ENCODE peak calls at places on chromosomes 4 and X, in eight cellular contexts. One of them, this sample, is unnamed.

GRCh38 chrX:65392284-65392683 is 142.3 kb downstream of the LAS1L start:
- DNase-seq in neural progenitor cell: no peak
- DNase-seq in GM23338: no peak
- DNase-seq in SK-N-SH: no peak
- DNase-seq in GM23248: no peak
- DNase-seq in PC-3: no peak
- DNase-seq in hepatocyte: no peak
- DNase-seq in MM.1S: no peak
- DNase-seq in this sample: no peak

GRCh38 chr4:17336524-17336941 is 175.4 kb downstream of the QDPR start:
- DNase-seq in neural progenitor cell: no peak
- DNase-seq in GM23338: no peak
- DNase-seq in SK-N-SH: no peak
- DNase-seq in GM23248: no peak
- DNase-seq in PC-3: no peak
- DNase-seq in hepatocyte: no peak
- DNase-seq in MM.1S: peak; percentile 96
- DNase-seq in this sample: peak; percentile 78

GRCh38 chr4:7183161-7183560 is 9.2 kb upstream of the SORCS2 start:
- DNase-seq in neural progenitor cell: no peak
- DNase-seq in GM23338: no peak
- DNase-seq in SK-N-SH: no peak
- DNase-seq in GM23248: peak; percentile 45
- DNase-seq in PC-3: no peak
- DNase-seq in hepatocyte: no peak
- DNase-seq in MM.1S: no peak
- DNase-seq in this sample: no peak

GRCh38 chrX:43949669-43950068 is 23.5 kb downstream of the NDP start:
- DNase-seq in neural progenitor cell: peak; percentile 78
- DNase-seq in GM23338: peak; percentile 74
- DNase-seq in SK-N-SH: no peak
- DNase-seq in GM23248: peak; percentile 42
- DNase-seq in PC-3: peak; percentile 46
- DNase-seq in hepatocyte: peak; percentile 52
- DNase-seq in MM.1S: no peak
- DNase-seq in this sample: peak; percentile 28

GRCh38 chr4:153507679-153508073 is 41.5 kb downstream of the TMEM131L start:
- DNase-seq in neural progenitor cell: no peak
- DNase-seq in GM23338: no peak
- DNase-seq in SK-N-SH: no peak
- DNase-seq in GM23248: no peak
- DNase-seq in PC-3: peak; percentile 42
- DNase-seq in hepatocyte: no peak
- DNase-seq in MM.1S: no peak
- DNase-seq in this sample: no peak

GRCh38 chr4:158172558-158173258 is at the start of gene GASK1B:
- DNase-seq in neural progenitor cell: peak; percentile 49
- DNase-seq in GM23338: peak; percentile 86
- DNase-seq in SK-N-SH: peak; percentile 47
- DNase-seq in GM23248: peak; percentile 75
- DNase-seq in PC-3: peak; percentile 70
- DNase-seq in hepatocyte: peak; percentile 76
- DNase-seq in MM.1S: peak; percentile 59
- DNase-seq in this sample: peak; percentile 49

GRCh38 chr4:133287396-133287795 is 138.3 kb downstream of the PCDH10 start:
- DNase-seq in neural progenitor cell: no peak
- DNase-seq in GM23338: no peak
- DNase-seq in SK-N-SH: no peak
- DNase-seq in GM23248: no peak
- DNase-seq in PC-3: no peak
- DNase-seq in hepatocyte: no peak
- DNase-seq in MM.1S: no peak
- DNase-seq in this sample: no peak

GRCh38 chr4:173490817-173491518 is 39.1 kb downstream of the HAND2 start:
- DNase-seq in neural progenitor cell: no peak
- DNase-seq in GM23338: no peak
- DNase-seq in SK-N-SH: no peak
- DNase-seq in GM23248: peak; percentile 73
- DNase-seq in PC-3: peak; percentile 39
- DNase-seq in hepatocyte: peak; percentile 59
- DNase-seq in MM.1S: no peak
- DNase-seq in this sample: no peak

GRCh38 chr4:126772662-126773061 is 860.1 kb upstream of the INTU start:
- DNase-seq in neural progenitor cell: no peak
- DNase-seq in GM23338: no peak
- DNase-seq in SK-N-SH: no peak
- DNase-seq in GM23248: no peak
- DNase-seq in PC-3: no peak
- DNase-seq in hepatocyte: no peak
- DNase-seq in MM.1S: no peak
- DNase-seq in this sample: no peak

GRCh38 chr4:338759-339097 is 1.1 kb downstream of the ZNF141 start:
- DNase-seq in neural progenitor cell: peak; percentile 9
- DNase-seq in GM23338: peak; percentile 25
- DNase-seq in SK-N-SH: no peak
- DNase-seq in GM23248: no peak
- DNase-seq in PC-3: no peak
- DNase-seq in hepatocyte: no peak
- DNase-seq in MM.1S: no peak
- DNase-seq in this sample: no peak

GRCh38 chr4:140250989-140251552 is 97.1 kb upstream of the MAML3 start:
- DNase-seq in neural progenitor cell: no peak
- DNase-seq in GM23338: no peak
- DNase-seq in SK-N-SH: no peak
- DNase-seq in GM23248: peak; percentile 37
- DNase-seq in PC-3: no peak
- DNase-seq in hepatocyte: peak; percentile 16
- DNase-seq in MM.1S: no peak
- DNase-seq in this sample: no peak

GRCh38 chrX:84223261-84223660 is 35.3 kb upstream of the RPS6KA6 start:
- DNase-seq in neural progenitor cell: no peak
- DNase-seq in GM23338: no peak
- DNase-seq in SK-N-SH: peak; percentile 12
- DNase-seq in GM23248: no peak
- DNase-seq in PC-3: no peak
- DNase-seq in hepatocyte: no peak
- DNase-seq in MM.1S: no peak
- DNase-seq in this sample: no peak

GRCh38 chr4:137541181-137541580 is 8.9 kb upstream of the PCDH18 start:
- DNase-seq in neural progenitor cell: no peak
- DNase-seq in GM23338: no peak
- DNase-seq in SK-N-SH: no peak
- DNase-seq in GM23248: peak; percentile 30
- DNase-seq in PC-3: no peak
- DNase-seq in hepatocyte: no peak
- DNase-seq in MM.1S: no peak
- DNase-seq in this sample: no peak
- TF ChIP-seq EZH2phosphoT487 in neural progenitor cell: no peak
- TF ChIP-seq EZH2phosphoT487 in GM23338: no peak
- TF ChIP-seq EZH2phosphoT487 in SK-N-SH: no peak
- TF ChIP-seq EZH2phosphoT487 in GM23248: no peak
- TF ChIP-seq EZH2phosphoT487 in PC-3: no peak
- TF ChIP-seq EZH2phosphoT487 in hepatocyte: no peak
- TF ChIP-seq EZH2phosphoT487 in MM.1S: no peak
- TF ChIP-seq EZH2phosphoT487 in this sample: no peak

GRCh38 chr4:54277691-54278090 is 48.6 kb downstream of the PDGFRA start:
- DNase-seq in neural progenitor cell: no peak
- DNase-seq in GM23338: no peak
- DNase-seq in SK-N-SH: no peak
- DNase-seq in GM23248: peak; percentile 82
- DNase-seq in PC-3: peak; percentile 75
- DNase-seq in hepatocyte: peak; percentile 38
- DNase-seq in MM.1S: no peak
- DNase-seq in this sample: no peak

GRCh38 chr4:54274264-54274663 is 45.2 kb downstream of the PDGFRA start:
- DNase-seq in neural progenitor cell: no peak
- DNase-seq in GM23338: no peak
- DNase-seq in SK-N-SH: no peak
- DNase-seq in GM23248: no peak
- DNase-seq in PC-3: no peak
- DNase-seq in hepatocyte: no peak
- DNase-seq in MM.1S: no peak
- DNase-seq in this sample: no peak

GRCh38 chr4:54281060-54281781 is 52.1 kb downstream of the PDGFRA start:
- DNase-seq in neural progenitor cell: no peak
- DNase-seq in GM23338: peak; percentile 11
- DNase-seq in SK-N-SH: no peak
- DNase-seq in GM23248: peak; percentile 98
- DNase-seq in PC-3: peak; percentile 90
- DNase-seq in hepatocyte: peak; percentile 48
- DNase-seq in MM.1S: no peak
- DNase-seq in this sample: no peak

GRCh38 chr4:54274786-54275503 is 45.9 kb downstream of the PDGFRA start:
- DNase-seq in neural progenitor cell: no peak
- DNase-seq in GM23338: no peak
- DNase-seq in SK-N-SH: no peak
- DNase-seq in GM23248: peak; percentile 48
- DNase-seq in PC-3: no peak
- DNase-seq in hepatocyte: no peak
- DNase-seq in MM.1S: no peak
- DNase-seq in this sample: no peak

DNA sequence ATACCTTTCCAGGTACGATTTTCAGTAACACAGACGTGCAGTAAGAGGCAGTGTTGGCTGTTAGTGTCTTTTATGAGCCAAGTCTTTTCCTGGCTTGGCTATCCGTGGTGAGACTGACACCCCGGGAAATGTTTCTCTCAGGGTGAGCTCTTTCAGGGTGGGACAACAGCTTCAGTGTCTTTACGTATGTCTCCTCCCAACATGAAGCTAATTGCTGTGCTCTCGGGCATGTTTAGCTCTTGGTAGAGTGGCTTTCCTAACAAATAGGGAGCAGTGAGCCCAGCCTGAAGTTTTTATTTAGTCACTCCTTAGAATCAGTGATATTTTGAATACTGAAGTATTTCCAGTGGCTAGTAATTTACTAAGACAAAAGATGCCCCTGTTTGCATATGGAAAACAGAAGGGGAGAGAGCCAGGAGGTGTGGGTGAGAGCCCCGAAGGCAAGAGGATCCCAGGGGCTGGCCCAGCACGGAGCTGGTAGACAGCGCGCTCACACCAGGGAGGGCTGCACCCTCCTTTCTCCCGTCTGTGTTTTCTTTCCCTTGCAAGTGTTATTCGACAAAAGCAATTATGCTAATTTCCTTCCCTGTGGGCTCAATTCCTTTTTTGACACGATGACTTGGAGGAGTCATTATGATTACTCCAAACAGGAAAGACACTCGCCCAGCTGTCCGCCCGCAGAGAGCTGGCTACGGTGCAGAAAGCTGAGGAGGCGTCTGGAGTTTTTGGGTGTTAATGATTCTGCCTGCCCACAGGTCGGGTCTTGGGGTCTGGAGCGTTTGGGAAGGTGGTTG is 47.7 kb downstream of the PDGFRA start:
- DNase-seq in neural progenitor cell: peak; percentile 19
- DNase-seq in GM23338: peak; percentile 48
- DNase-seq in SK-N-SH: no peak
- DNase-seq in GM23248: peak; percentile 54
- DNase-seq in PC-3: no peak
- DNase-seq in hepatocyte: no peak
- DNase-seq in MM.1S: no peak
- DNase-seq in this sample: no peak
- TF ChIP-seq EZH2phosphoT487 in neural progenitor cell: no peak
- TF ChIP-seq EZH2phosphoT487 in GM23338: no peak
- TF ChIP-seq EZH2phosphoT487 in SK-N-SH: no peak
- TF ChIP-seq EZH2phosphoT487 in GM23248: no peak
- TF ChIP-seq EZH2phosphoT487 in PC-3: no peak
- TF ChIP-seq EZH2phosphoT487 in hepatocyte: no peak
- TF ChIP-seq EZH2phosphoT487 in MM.1S: no peak
- TF ChIP-seq EZH2phosphoT487 in this sample: no peak

DNA sequence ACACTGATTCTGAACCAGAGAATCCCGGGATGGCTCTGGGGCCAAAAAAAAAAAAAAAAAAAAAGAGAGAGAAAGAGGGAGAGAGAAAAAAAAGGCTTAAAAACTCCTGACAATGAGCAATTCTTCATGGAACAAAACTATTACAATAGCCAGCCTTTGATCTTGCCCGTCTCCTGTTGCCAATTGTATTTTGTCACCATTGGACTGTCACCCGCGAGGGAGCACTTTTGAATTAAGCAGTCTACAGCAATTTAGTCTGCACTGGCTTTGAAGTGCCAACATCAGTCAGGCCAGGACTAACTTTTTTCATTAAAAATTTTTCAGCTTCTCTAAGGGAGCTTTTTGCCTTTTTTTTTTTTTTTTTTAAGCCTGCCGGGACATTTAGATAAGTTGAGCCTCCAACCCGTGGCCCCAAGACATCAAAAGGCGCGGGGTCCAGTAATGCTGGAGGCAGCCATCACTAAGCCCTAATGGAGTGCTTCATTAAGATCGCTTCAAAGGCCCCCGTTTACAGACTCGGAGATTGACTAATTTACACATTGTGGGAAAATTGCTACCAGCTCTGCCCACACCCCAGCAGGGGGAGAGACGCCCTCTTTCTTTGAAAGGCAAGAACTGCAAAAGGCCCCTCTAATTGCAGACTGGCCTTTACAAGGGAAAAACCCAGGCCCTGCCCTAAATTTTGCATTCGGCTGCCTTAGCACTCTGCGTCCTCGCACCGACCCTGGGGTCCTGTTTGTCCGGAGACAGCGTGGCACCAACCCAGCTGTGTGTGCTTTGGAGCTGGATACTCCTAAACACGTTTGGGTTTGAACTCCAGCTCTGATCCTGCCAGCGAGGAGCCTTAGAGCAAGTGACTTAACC is 98.1 kb upstream of the MSX1 start:
- DNase-seq in neural progenitor cell: peak; percentile 89
- DNase-seq in GM23338: peak; percentile 87
- DNase-seq in SK-N-SH: peak; percentile 43
- DNase-seq in GM23248: peak; percentile 25
- DNase-seq in PC-3: no peak
- DNase-seq in hepatocyte: no peak
- DNase-seq in MM.1S: no peak
- DNase-seq in this sample: peak; percentile 76
- TF ChIP-seq EZH2phosphoT487 in neural progenitor cell: peak; percentile 58
- TF ChIP-seq EZH2phosphoT487 in GM23338: no peak
- TF ChIP-seq EZH2phosphoT487 in SK-N-SH: no peak
- TF ChIP-seq EZH2phosphoT487 in GM23248: no peak
- TF ChIP-seq EZH2phosphoT487 in PC-3: no peak
- TF ChIP-seq EZH2phosphoT487 in hepatocyte: no peak
- TF ChIP-seq EZH2phosphoT487 in MM.1S: no peak
- TF ChIP-seq EZH2phosphoT487 in this sample: no peak

GRCh38 chr4:154623995-154624394 is 11.5 kb upstream of the FGG start:
- DNase-seq in neural progenitor cell: no peak
- DNase-seq in GM23338: no peak
- DNase-seq in SK-N-SH: no peak
- DNase-seq in GM23248: no peak
- DNase-seq in PC-3: no peak
- DNase-seq in hepatocyte: no peak
- DNase-seq in MM.1S: no peak
- DNase-seq in this sample: no peak

GRCh38 chr4:154622598-154622997 is 10.1 kb upstream of the FGG start:
- DNase-seq in neural progenitor cell: peak; percentile 75
- DNase-seq in GM23338: peak; percentile 82
- DNase-seq in SK-N-SH: peak; percentile 31
- DNase-seq in GM23248: peak; percentile 64
- DNase-seq in PC-3: peak; percentile 76
- DNase-seq in hepatocyte: peak; percentile 82
- DNase-seq in MM.1S: peak; percentile 62
- DNase-seq in this sample: peak; percentile 49

GRCh38 chr4:154630307-154630706 is 17.9 kb upstream of the FGG start:
- DNase-seq in neural progenitor cell: no peak
- DNase-seq in GM23338: no peak
- DNase-seq in SK-N-SH: no peak
- DNase-seq in GM23248: no peak
- DNase-seq in PC-3: no peak
- DNase-seq in hepatocyte: no peak
- DNase-seq in MM.1S: peak; percentile 34
- DNase-seq in this sample: no peak

GRCh38 chr4:154626793-154627484 is 14.5 kb upstream of the FGG start:
- DNase-seq in neural progenitor cell: peak; percentile 90
- DNase-seq in GM23338: peak; percentile 91
- DNase-seq in SK-N-SH: peak; percentile 79
- DNase-seq in GM23248: peak; percentile 54
- DNase-seq in PC-3: peak; percentile 41
- DNase-seq in hepatocyte: peak; percentile 88
- DNase-seq in MM.1S: peak; percentile 73
- DNase-seq in this sample: peak; percentile 63
- TF ChIP-seq EZH2phosphoT487 in neural progenitor cell: peak; percentile 24
- TF ChIP-seq EZH2phosphoT487 in GM23338: no peak
- TF ChIP-seq EZH2phosphoT487 in SK-N-SH: no peak
- TF ChIP-seq EZH2phosphoT487 in GM23248: no peak
- TF ChIP-seq EZH2phosphoT487 in PC-3: no peak
- TF ChIP-seq EZH2phosphoT487 in hepatocyte: no peak
- TF ChIP-seq EZH2phosphoT487 in MM.1S: no peak
- TF ChIP-seq EZH2phosphoT487 in this sample: no peak